ENCODE peak calls at places on chromosomes 3 and 15, in seven cellular contexts. W is HCT116, H is K562, D is HepG2, E is T47D, R is H1, T is GM12878. M is an unnamed sample.

GRCh38 chr15:69357773-69358765 is 56.1 kb upstream of the KIF23 start:
- DNase-seq in W (peak), H (peak), D (peak), E (no peak), R (no peak), T (no peak), M (no peak)

GRCh38 chr3:53800041-53800440 is 46.2 kb downstream of the CHDH start:
- DNase-seq in W (no peak), H (no peak), D (no peak), E (peak), R (no peak), T (no peak), M (no peak)

GRCh38 chr3:4979401-4980228 is at the start of gene BHLHE40:
- DNase-seq in W (no peak), H (no peak), D (no peak), E (peak), R (peak), T (no peak), M (peak)

GRCh38 chr3:100257601-100258000 is 3.2 kb upstream of the TBC1D23 start:
- DNase-seq in W (no peak), H (no peak), D (no peak), E (no peak), R (no peak), T (no peak), M (no peak)

GRCh38 chr3:187136936-187137335 is 2.4 kb downstream of the RPL39L start:
- DNase-seq in W (peak), H (no peak), D (no peak), E (no peak), R (no peak), T (no peak), M (no peak)

GRCh38 chr3:29695201-29695904 is 414.5 kb downstream of the RBMS3 start:
- DNase-seq in W (no peak), H (no peak), D (no peak), E (no peak), R (no peak), T (no peak), M (no peak)

GRCh38 chr15:85622432-85622831 is 172.3 kb downstream of the KLHL25 start:
- DNase-seq in W (no peak), H (no peak), D (no peak), E (no peak), R (no peak), T (no peak), M (no peak)

GRCh38 chr3:140224307-140224706 is 289.3 kb downstream of the CLSTN2 start:
- DNase-seq in W (no peak), H (no peak), D (no peak), E (no peak), R (no peak), T (no peak), M (no peak)

GRCh38 chr15:48282186-48282585 is 49.0 kb upstream of the DUT start:
- DNase-seq in W (no peak), H (no peak), D (no peak), E (no peak), R (no peak), T (no peak), M (no peak)

GRCh38 chr3:123319760-123320159 is 118.0 kb downstream of the SEC22A start:
- DNase-seq in W (no peak), H (no peak), D (no peak), E (no peak), R (no peak), T (no peak), M (peak)

GRCh38 chr3:6827453-6827852 is 33.5 kb upstream of the GRM7 start:
- DNase-seq in W (no peak), H (no peak), D (no peak), E (no peak), R (no peak), T (no peak), M (no peak)

GRCh38 chr3:129618901-129619671 is 12.6 kb upstream of the PLXND1 start:
- DNase-seq in W (no peak), H (no peak), D (no peak), E (no peak), R (no peak), T (no peak), M (no peak)

GRCh38 chr15:78437107-78437761 is 782 bp upstream of the IREB2 start:
- DNase-seq in W (peak), H (peak), D (no peak), E (no peak), R (no peak), T (no peak), M (peak)

DNA sequence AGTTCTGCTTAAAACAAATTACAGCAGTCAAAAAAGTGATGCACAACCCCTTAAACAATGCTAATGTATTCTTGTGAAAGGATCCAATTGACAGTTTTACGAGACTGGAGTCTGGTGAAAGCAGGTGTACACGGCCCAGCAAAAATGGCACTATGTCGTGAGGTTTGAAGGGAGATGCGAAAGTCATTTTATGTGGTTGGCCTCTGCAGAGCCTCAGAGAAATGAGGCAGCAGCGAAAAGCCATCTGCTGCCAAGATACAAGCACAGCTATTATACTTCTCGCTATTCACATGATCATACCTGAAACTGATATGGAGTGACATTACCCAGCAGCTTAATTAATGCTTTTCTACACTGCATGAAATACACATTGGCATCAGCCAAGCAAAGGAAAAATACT is 36.4 kb downstream of the MECOM start:
- DNase-seq in W (no peak), H (no peak), D (no peak), E (no peak), R (no peak), T (no peak), M (no peak)
- TF ChIP-seq JUND in W (no peak), H (no peak), D (no peak), E (no peak), R (no peak), T (no peak), M (no peak)

DNA sequence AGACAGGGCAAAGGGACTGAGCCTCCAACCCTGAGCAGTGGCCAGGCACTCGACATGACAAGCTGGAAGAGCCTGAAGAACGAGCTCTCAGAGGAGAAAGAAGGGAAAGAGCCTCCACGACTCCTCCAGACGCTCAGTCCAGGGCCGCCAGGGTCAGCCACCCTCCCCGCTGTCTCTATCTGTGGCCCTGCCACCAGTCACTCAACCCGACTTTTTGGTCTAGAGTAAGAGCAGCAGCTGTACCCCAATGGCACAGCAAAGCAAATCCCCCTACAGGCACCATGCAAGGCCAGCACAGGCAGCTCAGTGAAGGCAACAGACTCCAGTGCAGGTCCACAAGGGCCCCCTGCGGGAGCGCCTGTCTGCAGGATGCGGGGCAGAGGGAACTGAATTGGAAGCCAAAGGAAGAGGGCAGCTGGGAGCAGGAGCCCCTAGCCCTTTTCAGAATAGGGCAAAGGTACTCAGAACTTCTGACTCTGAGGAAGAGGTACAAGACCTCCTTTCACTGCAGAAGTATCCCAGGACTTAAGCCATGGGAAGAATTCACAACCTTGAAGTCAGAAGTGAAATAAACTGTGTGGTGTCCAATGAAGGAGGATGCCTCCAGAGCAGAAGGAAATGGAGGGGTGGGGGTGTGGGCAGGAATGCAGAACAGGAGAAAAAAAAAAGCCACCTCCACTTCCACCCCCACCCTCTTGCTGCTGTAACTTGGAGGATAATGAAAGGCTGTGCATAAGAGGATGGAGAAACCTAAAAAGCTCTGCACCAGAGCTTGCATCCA is 8.5 kb upstream of the GRAMD2A start:
- DNase-seq in W (no peak), H (no peak), D (no peak), E (peak), R (no peak), T (no peak), M (no peak)
- TF ChIP-seq JUND in W (no peak), H (no peak), D (no peak), E (no peak), R (no peak), T (no peak), M (no peak)

DNA sequence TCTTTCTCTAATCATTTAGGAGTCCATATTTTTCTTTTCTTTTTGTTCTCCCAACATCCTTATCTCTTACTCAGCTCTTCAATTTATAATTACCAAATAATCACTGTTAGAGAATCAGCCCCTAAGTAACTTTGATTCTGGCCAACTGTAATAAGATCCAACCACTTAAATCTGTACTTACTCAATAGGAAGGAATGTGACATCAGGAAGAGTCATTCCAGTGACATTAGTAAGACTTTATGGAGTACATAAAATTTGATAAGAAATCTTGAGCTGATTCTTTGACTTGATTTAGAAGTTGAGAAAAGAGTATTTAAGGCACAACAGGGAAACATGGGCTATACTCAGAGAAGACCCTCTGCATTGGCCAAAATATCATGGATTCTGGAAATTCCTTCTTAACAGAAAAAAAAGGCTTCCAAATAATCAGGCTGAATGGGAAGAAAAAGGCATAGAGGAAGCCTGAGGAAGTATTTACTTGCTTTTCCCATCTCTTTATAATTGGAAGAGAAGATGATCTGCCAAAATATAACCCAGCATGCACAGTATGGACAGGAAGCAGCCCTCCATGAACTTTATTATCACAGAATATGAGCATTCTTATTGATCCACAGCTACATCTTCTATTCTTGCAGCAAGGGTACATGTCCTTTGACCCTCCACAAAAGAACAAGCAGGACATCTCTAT is 289.7 kb upstream of the TPRG1 start:
- DNase-seq in W (peak), H (no peak), D (peak), E (no peak), R (no peak), T (no peak), M (no peak)
- TF ChIP-seq JUND in W (peak), H (no peak), D (no peak), E (no peak), R (no peak), T (no peak), M (peak)

GRCh38 chr3:161349529-161350278 is 21.6 kb downstream of the SPTSSB start:
- DNase-seq in W (peak), H (no peak), D (peak), E (no peak), R (no peak), T (no peak), M (no peak)
- TF ChIP-seq JUND in W (peak), H (no peak), D (no peak), E (no peak), R (peak), T (no peak), M (peak)

GRCh38 chr3:62361261-62361660 is 12.1 kb downstream of the FEZF2 start:
- DNase-seq in W (no peak), H (no peak), D (no peak), E (no peak), R (no peak), T (no peak), M (no peak)

GRCh38 chr3:62366093-62366419 is 7.3 kb downstream of the FEZF2 start:
- DNase-seq in W (no peak), H (no peak), D (no peak), E (no peak), R (no peak), T (no peak), M (no peak)

GRCh38 chr3:62365311-62366092 is 7.8 kb downstream of the FEZF2 start:
- DNase-seq in W (no peak), H (no peak), D (no peak), E (no peak), R (peak), T (no peak), M (no peak)

GRCh38 chr3:62361824-62362223 is 11.5 kb downstream of the FEZF2 start:
- DNase-seq in W (peak), H (no peak), D (no peak), E (no peak), R (no peak), T (no peak), M (no peak)

GRCh38 chr3:62363275-62363674 is 10.1 kb downstream of the FEZF2 start:
- DNase-seq in W (no peak), H (no peak), D (no peak), E (no peak), R (no peak), T (no peak), M (no peak)
- TF ChIP-seq JUND in W (no peak), H (no peak), D (no peak), E (no peak), R (no peak), T (no peak), M (no peak)

DNA sequence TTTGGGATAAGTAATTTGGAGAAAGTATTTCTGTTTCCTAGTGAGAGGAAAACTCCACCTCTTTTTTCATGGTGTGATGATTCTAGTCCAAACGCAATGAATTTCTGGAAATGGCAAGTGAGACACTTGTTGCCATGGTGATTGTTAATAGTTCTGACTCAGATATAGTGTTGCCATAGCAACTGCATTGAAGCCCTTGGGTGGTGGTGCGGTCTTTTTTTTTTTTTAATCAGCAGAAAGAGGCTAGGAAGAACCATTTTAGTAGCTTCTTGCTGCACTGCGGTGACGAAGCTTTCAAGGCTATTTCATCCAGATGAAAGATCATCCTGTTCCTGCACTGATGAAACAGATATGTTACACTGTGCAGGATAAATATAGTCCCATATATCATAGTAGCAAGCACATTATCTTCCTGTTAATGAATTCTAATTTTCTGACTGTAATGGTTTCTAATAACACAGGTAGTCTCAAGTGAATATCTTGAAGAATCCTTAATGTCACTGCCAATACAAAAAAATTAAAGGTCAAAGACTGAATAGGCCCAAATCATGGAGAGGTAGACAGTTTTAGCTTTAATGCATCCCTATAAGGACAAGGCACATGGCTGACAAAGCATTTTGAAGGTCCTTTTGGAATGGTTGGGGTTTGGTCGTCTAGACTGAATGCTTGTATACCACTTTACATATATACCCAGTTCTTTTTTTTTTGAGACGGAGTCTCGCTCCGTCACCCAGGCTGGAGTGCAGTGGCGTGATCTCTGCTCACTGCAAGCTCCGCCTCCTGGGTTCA is 125.1 kb upstream of the ZBTB20 start:
- DNase-seq in W (no peak), H (no peak), D (no peak), E (no peak), R (no peak), T (no peak), M (peak)
- TF ChIP-seq JUND in W (no peak), H (no peak), D (no peak), E (no peak), R (no peak), T (no peak), M (no peak)

GRCh38 chr3:1943395-1944118 is 155.1 kb upstream of the CNTN4 start:
- DNase-seq in W (no peak), H (no peak), D (no peak), E (no peak), R (no peak), T (no peak), M (no peak)
- TF ChIP-seq JUND in W (no peak), H (no peak), D (no peak), E (no peak), R (no peak), T (no peak), M (no peak)

GRCh38 chr15:94230886-94231727 is at the start of gene MCTP2:
- DNase-seq in W (peak), H (no peak), D (peak), E (no peak), R (peak), T (peak), M (peak)
- TF ChIP-seq JUND in W (no peak), H (no peak), D (no peak), E (no peak), R (no peak), T (no peak), M (no peak)